ENCODE peak calls at places on chromosomes 6 and 20, in seven cellular contexts. D is A549, Q is K562, P is H1, Y is tibial nerve, F is esophagus muscularis mucosa, I is stomach. T is an unnamed sample.

GRCh38 chr6:35199866-35200265 is 13.9 kb upstream of the SCUBE3 start:
- DNase-seq in F (no peak), Y (no peak), D (no peak), Q (no peak), P (no peak), I (no peak), T (no peak)

GRCh38 chr6:107819976-107820551 is 4.0 kb downstream of the SCML4 start:
- DNase-seq in Y (no peak), D (no peak), F (peak; percentile 89), P (peak; percentile 49), Q (no peak), I (no peak), T (no peak)

GRCh38 chr20:8837396-8837795 is 231.5 kb upstream of the PLCB4 start:
- DNase-seq in F (no peak), Y (no peak), P (no peak), Q (no peak), I (no peak), D (peak; percentile 54), T (no peak)

GRCh38 chr6:34235605-34236422 is 859 bp upstream of the HMGA1 start:
- DNase-seq in D (peak; percentile 75), Y (no peak), Q (no peak), F (no peak), P (peak; percentile 90), I (peak; percentile 65), T (no peak)

GRCh38 chr6:119240257-119241123 is 109.1 kb downstream of the MAN1A1 start:
- DNase-seq in F (no peak), D (no peak), P (no peak), Y (no peak), I (no peak), Q (no peak), T (no peak)

GRCh38 chr20:32477594-32478512 is 107.3 kb downstream of the NOL4L start:
- DNase-seq in F (no peak), Y (no peak), I (peak; percentile 75), D (no peak), Q (no peak), P (no peak), T (no peak)

GRCh38 chr6:105882071-105882803 is 203.9 kb upstream of the PRDM1 start:
- DNase-seq in I (no peak), F (no peak), Q (no peak), Y (no peak), P (no peak), D (no peak), T (no peak)

GRCh38 chr6:118548136-118548535 is at the start of gene PLN:
- DNase-seq in Q (peak; percentile 24), D (no peak), Y (no peak), P (no peak), I (no peak), F (no peak), T (no peak)

GRCh38 chr6:114762145-114762544 is 419.3 kb upstream of the HS3ST5 start:
- DNase-seq in D (no peak), I (no peak), Q (no peak), F (no peak), Y (no peak), P (no peak), T (no peak)

GRCh38 chr6:44537306-44538049 is 150.0 kb downstream of the CDC5L start:
- DNase-seq in Y (no peak), I (no peak), Q (no peak), D (no peak), F (peak; percentile 78), P (peak; percentile 2), T (no peak)

GRCh38 chr6:111852704-111853103 is 20.5 kb downstream of the FYN start:
- DNase-seq in F (no peak), Q (no peak), P (no peak), D (no peak), Y (no peak), I (no peak), T (no peak)

GRCh38 chr6:106972500-106972899 is 2.0 kb downstream of the CD24 start:
- DNase-seq in Y (no peak), F (no peak), P (no peak), D (peak; percentile 4), I (peak; percentile 48), Q (no peak), T (no peak)

GRCh38 chr6:111238464-111239119 is 151.3 kb downstream of the SLC16A10 start:
- DNase-seq in I (no peak), Y (no peak), P (no peak), Q (no peak), D (peak; percentile 29), F (no peak), T (no peak)

GRCh38 chr6:170066679-170067078 is 224.2 kb downstream of the DLL1 start:
- DNase-seq in F (no peak), Q (no peak), P (no peak), I (no peak), Y (no peak), D (no peak), T (no peak)

GRCh38 chr6:7313505-7314165 is 636 bp upstream of the SSR1 start:
- DNase-seq in D (no peak), F (no peak), P (no peak), Q (no peak), Y (no peak), I (no peak), T (peak; percentile 11)

GRCh38 chr6:7314414-7314813 is 1.4 kb upstream of the SSR1 start:
- DNase-seq in P (no peak), D (no peak), I (no peak), Q (no peak), Y (no peak), F (no peak), T (no peak)

GRCh38 chr6:7311920-7312615 is 931 bp downstream of the SSR1 start:
- DNase-seq in Q (no peak), P (no peak), I (no peak), Y (no peak), D (peak; percentile 6), F (peak; percentile 10), T (no peak)

GRCh38 chr6:7311171-7311570 is 1.8 kb downstream of the SSR1 start:
- DNase-seq in Q (no peak), D (no peak), P (no peak), F (no peak), Y (no peak), I (no peak), T (no peak)

DNA sequence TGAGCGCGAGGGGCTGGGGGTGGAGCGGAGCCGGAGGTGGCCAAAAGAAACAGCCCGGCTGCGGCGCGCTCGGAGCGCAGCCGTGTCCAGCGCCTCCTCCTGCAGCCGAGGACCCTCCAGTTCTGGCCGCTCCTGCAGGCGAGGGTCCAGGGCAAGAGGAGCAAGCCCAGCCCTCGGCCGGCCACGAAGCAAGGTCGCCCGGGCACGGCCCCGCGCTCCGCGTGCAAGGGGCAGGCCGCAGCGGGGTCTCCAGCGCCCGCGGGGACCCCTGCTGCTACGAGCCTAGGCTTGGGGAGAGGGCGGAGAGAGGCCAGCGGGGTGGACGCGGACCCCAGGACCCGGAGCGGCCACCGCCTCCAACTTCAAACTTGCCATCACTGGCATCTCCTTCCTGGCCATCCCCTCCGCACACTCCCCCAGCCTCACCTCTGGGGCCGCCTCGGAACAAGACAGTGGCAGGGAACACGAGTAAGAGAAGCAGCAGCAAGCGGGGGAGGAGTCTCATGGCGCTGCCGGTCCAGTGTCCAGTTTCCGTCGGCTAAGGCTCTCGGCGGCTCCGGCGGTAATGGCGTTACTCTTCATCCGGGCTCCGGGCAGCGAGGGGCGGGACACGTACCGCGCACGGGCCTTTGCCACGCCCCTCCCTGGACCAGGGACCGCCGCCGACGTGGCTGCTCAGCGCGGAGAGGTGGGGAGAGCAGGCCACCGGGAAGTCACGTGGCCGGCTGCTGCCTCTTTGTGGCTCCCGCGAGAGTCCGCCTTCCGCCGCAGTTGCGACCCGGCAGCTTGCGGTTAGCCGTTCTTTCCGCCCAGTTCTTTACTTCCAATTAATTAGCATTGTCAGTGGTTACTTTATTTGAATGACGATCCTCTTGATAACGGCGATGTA is at the start of gene SSR1:
- DNase-seq in P (peak; percentile 95), D (peak; percentile 93), F (peak; percentile 98), Y (peak; percentile 95), I (peak; percentile 98), Q (peak; percentile 99), T (peak; percentile 97)
- TF ChIP-seq POLR2A in P (peak; percentile 89), D (peak; percentile 68), F (peak; percentile 15), Y (peak; percentile 84), I (no peak), Q (peak; percentile 94), T (peak; percentile 83)

DNA sequence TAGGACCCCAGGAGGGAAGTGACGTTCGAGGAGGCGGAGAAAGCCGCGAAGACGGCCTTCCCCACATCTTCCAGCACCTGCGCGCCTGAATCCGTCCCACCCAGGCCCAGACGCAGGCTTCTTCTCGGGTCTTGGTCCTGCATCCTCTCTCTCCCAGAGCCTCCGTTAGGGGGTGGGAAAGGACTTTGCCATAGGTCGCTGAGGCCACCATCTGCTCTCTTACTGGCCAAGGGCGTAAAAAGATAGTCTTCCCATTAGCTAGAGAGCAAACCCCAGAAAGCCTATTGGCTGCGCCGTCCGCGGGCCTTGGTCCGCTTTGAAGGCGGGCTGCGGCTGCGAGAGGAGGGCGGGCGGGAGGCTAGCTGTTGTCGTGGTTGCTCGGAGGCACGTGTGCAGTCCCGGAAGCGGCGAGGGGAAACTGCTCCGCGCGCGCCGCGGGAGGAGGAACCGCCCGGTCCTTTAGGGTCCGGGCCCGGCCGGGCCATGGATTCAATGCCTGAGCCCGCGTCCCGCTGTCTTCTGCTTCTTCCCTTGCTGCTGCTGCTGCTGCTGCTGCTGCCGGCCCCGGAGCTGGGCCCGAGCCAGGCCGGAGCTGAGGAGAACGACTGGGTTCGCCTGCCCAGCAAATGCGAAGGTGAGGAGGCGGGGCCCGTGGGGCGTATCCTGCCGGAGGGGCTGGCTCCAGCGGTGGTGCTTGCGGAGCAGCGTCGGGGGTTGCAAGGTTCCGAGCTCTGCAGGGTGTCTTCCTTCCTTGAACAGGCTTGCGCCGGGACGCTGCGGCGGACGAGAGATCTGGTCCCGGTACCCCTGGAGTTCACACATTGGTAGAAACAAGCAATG is at the start of gene CNPY3:
- DNase-seq in Y (peak; percentile 86), F (peak; percentile 98), P (peak; percentile 91), I (peak; percentile 94), Q (peak; percentile 97), D (peak; percentile 98), T (peak; percentile 85)
- TF ChIP-seq EP300 in Y (peak; percentile 25), F (no peak), P (no peak), I (no peak), Q (peak; percentile 31), D (no peak), T (no peak)

GRCh38 chr6:221531-222349 is 70.5 kb upstream of the DUSP22 start:
- DNase-seq in F (no peak), D (no peak), Y (no peak), Q (no peak), P (no peak), I (no peak), T (no peak)
- TF ChIP-seq POLR2A in F (no peak), D (no peak), Y (no peak), Q (no peak), P (no peak), I (no peak), T (no peak)

DNA sequence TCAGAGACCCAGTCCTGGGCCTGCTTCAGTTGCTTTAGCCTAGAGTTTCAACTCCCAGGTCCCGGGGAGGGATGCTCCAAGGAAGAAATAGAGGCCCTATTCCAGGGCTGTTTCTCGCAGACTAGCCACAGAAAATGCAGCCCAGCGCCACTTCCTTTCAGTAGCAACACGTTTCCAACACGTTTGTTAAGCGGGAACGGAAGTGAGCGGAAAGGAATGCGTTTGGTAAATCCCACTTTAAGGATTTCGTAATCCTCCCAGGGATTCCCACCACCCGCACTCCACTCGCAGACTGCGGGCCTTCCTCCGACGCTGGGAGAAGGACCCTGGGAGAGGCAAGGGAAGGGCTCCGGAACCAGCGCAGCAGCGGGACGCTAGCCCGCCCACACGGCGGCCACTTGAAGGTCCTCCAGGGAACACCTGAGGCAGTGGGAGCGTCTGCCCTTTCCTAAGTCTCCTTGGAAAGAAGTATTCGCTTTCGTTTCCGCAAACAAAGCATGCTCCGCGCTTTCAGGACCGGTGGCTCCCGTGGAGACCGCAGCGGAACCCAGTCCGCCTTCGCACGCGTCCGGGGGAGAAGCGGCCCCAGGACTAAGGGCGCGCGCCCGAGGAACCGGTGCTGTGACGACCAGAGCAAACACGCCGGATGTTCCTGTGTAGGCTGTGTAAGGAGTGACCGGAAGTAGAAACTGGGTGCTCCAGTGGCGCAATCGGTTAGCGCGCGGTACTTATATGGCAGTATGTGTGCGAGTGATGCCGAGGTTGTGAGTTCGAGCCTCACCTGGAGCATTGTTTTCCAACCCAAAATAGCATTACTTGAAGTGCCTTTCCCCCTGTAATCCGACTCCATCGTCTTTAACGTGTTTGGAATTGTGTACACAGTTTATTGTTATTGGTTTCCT is 227.6 kb upstream of the PRSS16 start:
- DNase-seq in Q (peak; percentile 94), Y (peak; percentile 70), D (peak; percentile 96), I (peak; percentile 76), P (peak; percentile 92), F (peak; percentile 95), T (peak; percentile 88)
- TF ChIP-seq EP300 in Q (peak; percentile 68), Y (no peak), D (no peak), I (no peak), P (no peak), F (no peak), T (no peak)

T was measured in ovary.